ENCODE peak calls at places on chromosomes 4 and X, in eight cellular contexts. F, G, E, B, O, U, H and Q are unnamed samples.
A peak's percentile ranks its signal among the peaks of the same experiment; 100 is the strongest.

GRCh38 chr4:83890816-83891215 is 354.9 kb downstream of the GPAT3 start:
- DNase-seq in H (no peak), B (no peak), O (no peak), E (no peak), U (peak; percentile 31), F (no peak), G (no peak), Q (no peak)

GRCh38 chrX:48580662-48581061 is 6.4 kb downstream of the RBM3 start:
- DNase-seq in O (no peak), E (no peak), G (no peak), U (no peak), H (no peak), B (no peak), F (no peak), Q (no peak)

GRCh38 chr4:166341992-166342391 is 469.0 kb downstream of the TLL1 start:
- DNase-seq in E (no peak), U (no peak), G (no peak), B (no peak), F (no peak), H (no peak), O (no peak), Q (no peak)

GRCh38 chr4:29805245-29805644 is 914.9 kb upstream of the PCDH7 start:
- DNase-seq in O (no peak), F (no peak), E (no peak), G (no peak), U (no peak), H (peak; percentile 4), B (no peak), Q (no peak)

GRCh38 chrX:47637546-47638195 is 7.9 kb upstream of the CFP start:
- DNase-seq in O (peak; percentile 48), F (no peak), G (no peak), H (no peak), B (peak; percentile 84), U (peak; percentile 41), E (no peak), Q (no peak)

GRCh38 chr4:176726803-176727202 is 65.9 kb downstream of the VEGFC start:
- DNase-seq in U (peak; percentile 45), O (no peak), H (no peak), E (no peak), G (no peak), F (no peak), B (no peak), Q (no peak)

GRCh38 chr4:168928346-168928745 is 81.7 kb downstream of the CBR4 start:
- DNase-seq in O (no peak), B (no peak), H (no peak), G (no peak), E (no peak), U (no peak), F (no peak), Q (no peak)

GRCh38 chr4:36285784-36286480 is 4.5 kb downstream of the DTHD1 start:
- DNase-seq in H (no peak), F (no peak), O (no peak), E (peak; percentile 56), G (peak; percentile 29), U (no peak), B (no peak), Q (no peak)

GRCh38 chr4:39792529-39792928 is 94.6 kb downstream of the UBE2K start:
- DNase-seq in U (no peak), H (no peak), F (no peak), B (no peak), O (no peak), E (no peak), G (no peak), Q (no peak)

GRCh38 chrX:46836701-46837542 is at the start of gene RP2:
- DNase-seq in E (peak; percentile 82), B (peak; percentile 95), O (peak; percentile 96), G (peak; percentile 73), U (peak; percentile 95), H (peak; percentile 89), F (peak; percentile 53), Q (peak; percentile 86)

GRCh38 chrX:123920065-123920785 is 41.3 kb upstream of the STAG2 start:
- DNase-seq in F (no peak), U (peak; percentile 92), B (no peak), E (no peak), G (no peak), O (peak; percentile 59), H (no peak), Q (no peak)

GRCh38 chr4:61740950-61741638 is 541.0 kb downstream of the ADGRL3 start:
- DNase-seq in B (no peak), F (no peak), U (peak; percentile 7), E (no peak), O (peak; percentile 24), G (no peak), H (no peak), Q (no peak)

GRCh38 chr4:113998531-113998930 is 19.1 kb upstream of the ARSJ start:
- DNase-seq in B (no peak), E (no peak), F (no peak), H (no peak), O (no peak), G (no peak), U (peak; percentile 31), Q (no peak)

GRCh38 chr4:30929649-30930048 is 209.5 kb downstream of the PCDH7 start:
- DNase-seq in H (no peak), U (no peak), G (no peak), B (no peak), E (no peak), O (no peak), F (no peak), Q (no peak)

GRCh38 chrX:69932323-69932722 is 117.4 kb downstream of the AWAT2 start:
- DNase-seq in G (no peak), B (no peak), F (no peak), H (no peak), U (no peak), E (no peak), O (no peak), Q (no peak)

GRCh38 chr4:61820136-61820535 is 620.0 kb downstream of the ADGRL3 start:
- DNase-seq in G (no peak), F (no peak), B (no peak), O (no peak), U (no peak), E (no peak), H (no peak), Q (no peak)

GRCh38 chr4:2263701-2264321 is 1.9 kb upstream of the MXD4 start:
- DNase-seq in F (no peak), H (no peak), O (no peak), E (no peak), U (no peak), G (no peak), B (peak; percentile 60), Q (no peak)

GRCh38 chr4:32884198-32884597 is 2164.0 kb downstream of the PCDH7 start:
- DNase-seq in F (no peak), U (peak; percentile 48), H (no peak), O (peak; percentile 16), G (no peak), B (no peak), E (no peak), Q (no peak)

GRCh38 chrX:7711167-7711566 is 131.8 kb upstream of the VCX start:
- DNase-seq in H (no peak), O (peak; percentile 5), G (no peak), B (no peak), E (no peak), F (no peak), U (no peak), Q (no peak)

GRCh38 chr4:182724414-182724813 is 192.8 kb downstream of the DCTD start:
- DNase-seq in E (no peak), B (no peak), U (peak; percentile 8), H (peak; percentile 6), O (no peak), G (no peak), F (no peak), Q (no peak)

GRCh38 chr4:56637791-56638190 is 43.3 kb downstream of the HOPX start:
- DNase-seq in H (no peak), E (no peak), F (no peak), B (no peak), O (no peak), U (no peak), G (no peak), Q (no peak)

GRCh38 chr4:128517739-128518510 is 230.3 kb upstream of the PGRMC2 start:
- DNase-seq in G (no peak), O (peak; percentile 91), U (peak; percentile 99), H (peak; percentile 20), F (no peak), B (no peak), E (no peak), Q (peak; percentile 87)

GRCh38 chrX:46573896-46574336 is 351 bp downstream of the CHST7 start:
- DNase-seq in E (no peak), H (peak; percentile 63), F (no peak), B (peak; percentile 80), U (peak; percentile 65), O (peak; percentile 61), G (peak; percentile 66), Q (no peak)

GRCh38 chr4:109383823-109384222 is 49.8 kb upstream of the SEC24B start:
- DNase-seq in B (no peak), O (no peak), F (no peak), H (no peak), U (no peak), E (no peak), G (no peak), Q (no peak)

GRCh38 chr4:158327525-158327924 is 117.2 kb downstream of the TMEM144 start:
- DNase-seq in U (no peak), F (no peak), E (no peak), G (no peak), B (no peak), H (no peak), O (no peak), Q (no peak)

GRCh38 chr4:76811604-76812412 is 86.1 kb downstream of the SOWAHB start:
- DNase-seq in F (no peak), B (no peak), H (no peak), E (no peak), O (peak; percentile 44), G (no peak), U (peak; percentile 82), Q (no peak)

GRCh38 chrX:40172169-40172979 is 74.6 kb upstream of the BCOR start:
- DNase-seq in F (no peak), U (peak; percentile 65), E (no peak), B (peak; percentile 85), G (peak; percentile 24), O (peak; percentile 65), H (no peak), Q (peak; percentile 79)

GRCh38 chr4:175970734-175971133 is 94.9 kb upstream of the WDR17 start:
- DNase-seq in F (no peak), O (peak; percentile 18), E (no peak), U (peak; percentile 12), H (no peak), B (no peak), G (no peak), Q (no peak)

GRCh38 chr4:61468091-61468720 is 268.1 kb downstream of the ADGRL3 start:
- DNase-seq in F (no peak), U (peak; percentile 92), G (no peak), H (no peak), O (peak; percentile 81), E (no peak), B (no peak), Q (no peak)